ENCODE peak calls at places on chromosomes 1 and 21, in ten cellular contexts. S is effector CD4-positive, alpha-beta T cell; K is psoas muscle; Q is activated naive CD4-positive, alpha-beta T cell; T is NAMALWA; U is mammary epithelial cell; O is nephron progenitor cell; W is DMS153; B is C1 segment of cervical spinal cord; C is tibial artery. J is an unnamed sample.

GRCh38 chr1:109950509-109950908 is 34.1 kb upstream of the AHCYL1 start:
- DNase-seq in K (no peak), Q (no peak), W (no peak), B (no peak), O (no peak), S (no peak), T (no peak), C (no peak), U (no peak), J (no peak)

GRCh38 chr1:62849031-62849430 is 65.1 kb downstream of the ATG4C start:
- DNase-seq in Q (no peak), K (no peak), O (no peak), S (no peak), C (no peak), T (peak; percentile 4), B (no peak), W (no peak), U (no peak), J (no peak)

GRCh38 chr1:182869241-182869666 is 30.1 kb downstream of the DHX9 start:
- DNase-seq in Q (no peak), O (peak; percentile 58), W (no peak), B (no peak), C (no peak), S (no peak), U (no peak), K (no peak), T (no peak), J (no peak)

GRCh38 chr21:9760398-9761074 is 760.8 kb upstream of the TPTE start:
- DNase-seq in O (no peak), C (no peak), K (no peak), W (no peak), U (no peak), T (no peak), S (no peak), Q (no peak), B (no peak), J (no peak)

GRCh38 chr1:4694492-4694891 is 40.1 kb downstream of the AJAP1 start:
- DNase-seq in W (no peak), T (peak; percentile 13), C (no peak), K (no peak), Q (no peak), S (no peak), O (no peak), B (no peak), U (no peak), J (no peak)

GRCh38 chr1:209710837-209711236 is 6.2 kb downstream of the HSD11B1 start:
- DNase-seq in T (no peak), O (no peak), U (peak; percentile 59), Q (no peak), K (no peak), C (no peak), W (no peak), S (no peak), B (no peak), J (no peak)

GRCh38 chr1:203146042-203146369 is 18.5 kb downstream of the ADORA1 start:
- DNase-seq in S (no peak), Q (no peak), T (no peak), C (no peak), U (no peak), B (no peak), K (no peak), O (no peak), W (no peak), J (no peak)

GRCh38 chr1:178262101-178262500 is 168.2 kb downstream of the RASAL2 start:
- DNase-seq in W (peak; percentile 9), T (no peak), K (no peak), O (no peak), S (no peak), B (no peak), C (no peak), U (peak; percentile 84), Q (no peak), J (no peak)

GRCh38 chr1:90274376-90274775 is 279.5 kb downstream of the ZNF326 start:
- DNase-seq in K (no peak), B (no peak), S (no peak), Q (no peak), C (no peak), U (no peak), W (no peak), T (no peak), O (no peak), J (no peak)

GRCh38 chr1:241219449-241219848 is 137.6 kb downstream of the RGS7 start:
- DNase-seq in B (no peak), W (no peak), Q (no peak), C (no peak), T (no peak), S (no peak), O (no peak), U (no peak), K (no peak), J (no peak)

GRCh38 chr1:1621173-1621661 is 5.9 kb downstream of the MIB2 start:
- DNase-seq in U (no peak), C (no peak), K (peak; percentile 52), O (no peak), W (no peak), B (no peak), Q (no peak), T (no peak), S (no peak), J (no peak)

GRCh38 chr1:206766251-206766856 is 4.2 kb upstream of the IL19 start:
- DNase-seq in T (no peak), O (peak; percentile 30), Q (peak; percentile 14), C (peak; percentile 78), K (peak; percentile 58), U (peak; percentile 74), W (no peak), B (peak; percentile 23), S (peak; percentile 62), J (peak; percentile 91)

GRCh38 chr1:151989131-151989868 is 4.4 kb downstream of the S100A10 start:
- DNase-seq in W (no peak), B (no peak), O (no peak), C (peak; percentile 91), S (peak; percentile 18), T (no peak), K (peak; percentile 78), Q (no peak), U (peak; percentile 91), J (peak; percentile 84)

GRCh38 chr1:166471359-166471758 is 304.6 kb upstream of the FAM78B start:
- DNase-seq in Q (no peak), B (no peak), W (no peak), K (no peak), S (no peak), O (no peak), U (no peak), T (no peak), C (no peak), J (no peak)

GRCh38 chr1:154557939-154558609 is 388 bp downstream of the UBE2Q1 start:
- DNase-seq in Q (peak; percentile 43), U (no peak), O (peak; percentile 61), K (peak; percentile 83), B (peak; percentile 68), C (peak; percentile 77), W (no peak), S (peak; percentile 28), T (peak; percentile 58), J (no peak)

GRCh38 chr1:201632364-201632952 is 93.5 kb downstream of the NAV1 start:
- DNase-seq in U (no peak), O (no peak), B (no peak), S (no peak), W (no peak), Q (no peak), K (no peak), T (no peak), C (no peak), J (no peak)

GRCh38 chr1:156816561-156817328 is at the start of gene SH2D2A:
- DNase-seq in B (no peak), W (no peak), O (no peak), K (peak; percentile 73), S (peak; percentile 94), Q (peak; percentile 74), U (peak; percentile 77), C (peak; percentile 62), T (peak; percentile 93), J (no peak)

GRCh38 chr1:92599184-92599583 is 112.5 kb upstream of the GFI1 start:
- DNase-seq in U (no peak), B (no peak), O (no peak), W (no peak), S (no peak), C (no peak), K (no peak), Q (no peak), T (peak; percentile 54), J (no peak)

GRCh38 chr1:64663654-64664053 is 81.2 kb upstream of the RAVER2 start:
- DNase-seq in K (no peak), C (no peak), B (no peak), S (no peak), Q (no peak), W (no peak), O (peak; percentile 52), T (peak; percentile 48), U (no peak), J (no peak)

GRCh38 chr1:43359696-43360095 is 915 bp downstream of the CDC20 start:
- DNase-seq in K (no peak), C (no peak), U (no peak), B (no peak), W (no peak), T (no peak), S (no peak), O (no peak), Q (no peak), J (peak; percentile 26)

GRCh38 chr1:214216779-214217178 is 64.2 kb upstream of the SMYD2 start:
- DNase-seq in O (no peak), S (no peak), T (no peak), Q (no peak), K (no peak), W (peak; percentile 62), B (no peak), U (peak; percentile 74), C (no peak), J (no peak)

GRCh38 chr1:38005195-38006007 is at the start of gene FHL3:
- DNase-seq in O (peak; percentile 85), W (no peak), Q (peak; percentile 19), C (peak; percentile 85), B (no peak), T (peak; percentile 51), S (peak; percentile 36), U (no peak), K (peak; percentile 94), J (peak; percentile 35)

GRCh38 chr1:89780721-89781120 is 40.1 kb upstream of the LRRC8D start:
- DNase-seq in S (no peak), C (no peak), T (peak; percentile 75), Q (no peak), O (no peak), U (peak; percentile 50), B (no peak), W (peak; percentile 64), K (no peak), J (peak; percentile 66)

GRCh38 chr1:234683856-234684632 is 74.1 kb upstream of the IRF2BP2 start:
- DNase-seq in K (peak; percentile 77), O (no peak), U (peak; percentile 85), W (no peak), T (no peak), Q (no peak), C (peak; percentile 82), B (no peak), S (no peak), J (no peak)

GRCh38 chr21:46150491-46151121 is 4.8 kb downstream of the FTCD start:
- DNase-seq in C (peak; percentile 60), T (no peak), O (peak; percentile 3), Q (no peak), S (no peak), W (no peak), B (no peak), U (no peak), K (no peak), J (no peak)

GRCh38 chr1:168465942-168466702 is 77.7 kb downstream of the XCL2 start:
- DNase-seq in T (no peak), Q (no peak), C (no peak), W (peak; percentile 89), K (peak; percentile 52), B (no peak), O (peak; percentile 27), U (peak; percentile 71), S (no peak), J (peak; percentile 83)

GRCh38 chr1:36586146-36586545 is 103.4 kb upstream of the CSF3R start:
- DNase-seq in B (no peak), Q (no peak), K (no peak), U (no peak), C (no peak), W (no peak), T (no peak), O (peak; percentile 48), S (no peak), J (no peak)

GRCh38 chr1:145918992-145919939 is 749 bp upstream of the PEX11B start:
- DNase-seq in T (no peak), K (peak; percentile 86), W (peak; percentile 13), O (peak; percentile 51), Q (no peak), U (peak; percentile 46), B (peak; percentile 42), C (peak; percentile 85), S (no peak), J (peak; percentile 57)